ENCODE peak calls at places on chromosomes 2 and 18, in six cellular contexts. X is cardiac muscle cell, P is H9, I is left ventricle myocardium inferior, N is IMR-90, E is pancreas. Z is an unnamed sample. For H3K4me1, the result is how much of the 10 kb centered on the place peaks cover.

GRCh38 chr2:120913972-120914838 is 178.5 kb downstream of the GLI2 start:
- DNase-seq in I (no peak), P (no peak), N (no peak), X (no peak), E (no peak), Z (no peak)

GRCh38 chr2:6412533-6413085 is 453.1 kb downstream of the CMPK2 start:
- DNase-seq in I (no peak), E (no peak), N (peak), X (no peak), P (no peak), Z (no peak)

GRCh38 chr2:9975328-9975727 is 23.8 kb downstream of the GRHL1 start:
- DNase-seq in E (peak), I (no peak), X (peak), N (peak), P (no peak), Z (peak)

GRCh38 chr2:117470311-117471095 is 344.0 kb upstream of the DDX18 start:
- DNase-seq in I (no peak), P (peak), E (peak), X (no peak), N (no peak), Z (peak)

GRCh38 chr2:27263287-27264252 is 723 bp upstream of the SLC30A3 start:
- DNase-seq in E (no peak), P (no peak), I (no peak), N (no peak), X (no peak), Z (no peak)

GRCh38 chr18:52288403-52289004 is 51.5 kb upstream of the DCC start:
- DNase-seq in P (peak), E (peak), N (no peak), I (no peak), X (peak), Z (peak)

GRCh38 chr18:65260030-65260429 is 490.8 kb upstream of the CDH7 start:
- DNase-seq in N (no peak), P (no peak), I (no peak), X (no peak), E (no peak), Z (no peak)

GRCh38 chr2:185979546-185980071 is 241.0 kb downstream of the FSIP2 start:
- DNase-seq in P (no peak), I (no peak), E (no peak), X (no peak), N (no peak), Z (peak)

GRCh38 chr2:159677654-159678053 is 34.7 kb upstream of the MARCHF7 start:
- DNase-seq in E (no peak), I (no peak), P (no peak), X (peak), N (peak), Z (no peak)

GRCh38 chr2:227460079-227460485 is 11.9 kb upstream of the AGFG1 start:
- DNase-seq in E (no peak), X (peak), P (no peak), I (no peak), N (peak), Z (no peak)

GRCh38 chr18:13183359-13183758 is 35.2 kb upstream of the LDLRAD4 start:
- DNase-seq in P (no peak), N (no peak), E (no peak), I (no peak), X (peak), Z (no peak)

GRCh38 chr2:230643576-230644291 is 68.9 kb upstream of the CAB39 start:
- DNase-seq in I (peak), P (no peak), N (no peak), E (no peak), X (no peak), Z (no peak)

GRCh38 chr2:97745474-97746172 is 32.2 kb downstream of the ZAP70 start:
- DNase-seq in I (peak), P (no peak), X (no peak), N (peak), E (no peak), Z (peak)

GRCh38 chr18:23191952-23192662 is 56.8 kb downstream of the CABLES1 start:
- DNase-seq in P (no peak), X (peak), E (peak), I (peak), N (peak), Z (no peak)

GRCh38 chr2:146481629-146482028 is 1363.2 kb upstream of the ACVR2A start:
- DNase-seq in N (peak), I (no peak), E (no peak), X (peak), P (no peak), Z (no peak)

GRCh38 chr2:216222650-216223352 is 113.7 kb downstream of the XRCC5 start:
- DNase-seq in N (peak), X (peak), P (peak), I (no peak), E (no peak), Z (no peak)

GRCh38 chr2:197893403-197894177 is 89.2 kb downstream of the PLCL1 start:
- DNase-seq in I (peak), X (no peak), P (no peak), E (no peak), N (no peak), Z (no peak)

GRCh38 chr2:42914314-42914713 is 121.9 kb upstream of the HAAO start:
- DNase-seq in E (no peak), N (no peak), X (no peak), I (no peak), P (no peak), Z (no peak)

GRCh38 chr18:3471141-3471648 is 21.2 kb downstream of the TGIF1 start:
- DNase-seq in E (no peak), X (no peak), I (no peak), P (no peak), N (no peak), Z (peak)

GRCh38 chr2:85505551-85506238 is 33.3 kb upstream of the MAT2A start:
- DNase-seq in X (peak), E (no peak), P (no peak), N (no peak), I (no peak), Z (no peak)

GRCh38 chr18:50665519-50665918 is 105.6 kb downstream of the MAPK4 start:
- DNase-seq in I (peak), N (no peak), X (no peak), E (no peak), P (no peak), Z (no peak)

GRCh38 chr2:127049927-127050802 is 56.8 kb downstream of the BIN1 start:
- DNase-seq in X (peak), N (peak), I (peak), E (peak), P (peak), Z (peak)

GRCh38 chr2:12173271-12173942 is 427.0 kb downstream of the LPIN1 start:
- DNase-seq in N (peak), E (no peak), X (peak), I (no peak), P (no peak), Z (no peak)
- H3K4me1 ChIP-seq in N (under half), E (under half), X (under half), I (under half), P (under half), Z (under half)

GRCh38 chr2:54103454-54104314 is 11.7 kb upstream of the ACYP2 start:
- DNase-seq in I (no peak), X (peak), P (peak), E (no peak), N (peak), Z (peak)
- TF ChIP-seq CTCF in I (peak), X (no peak), P (peak), E (no peak), N (no peak), Z (no peak)

DNA sequence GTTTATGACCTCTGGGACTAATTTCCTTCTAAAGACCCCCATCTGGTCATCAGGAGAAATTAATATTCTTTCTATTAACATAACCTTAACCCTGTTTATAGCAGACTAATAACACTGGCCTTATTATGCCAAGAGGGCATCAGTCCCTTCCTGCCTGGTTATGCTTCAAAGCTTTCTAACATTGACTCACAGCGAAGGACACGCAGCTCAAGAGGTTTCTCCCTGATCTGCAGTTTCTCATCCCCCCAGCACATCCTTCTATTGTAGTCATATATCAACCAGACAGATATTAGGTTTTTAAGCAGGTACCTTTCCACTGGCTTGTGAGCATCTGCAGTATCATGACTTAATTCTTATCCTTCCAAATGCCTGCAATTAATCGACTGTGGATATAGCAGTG is 100.0 kb upstream of the CXCR4 start:
- DNase-seq in N (no peak), P (no peak), E (no peak), I (no peak), X (no peak), Z (no peak)
- H3K4me1 ChIP-seq in N (under half), P (under half), E (under half), I (under half), X (under half), Z (under half)

DNA sequence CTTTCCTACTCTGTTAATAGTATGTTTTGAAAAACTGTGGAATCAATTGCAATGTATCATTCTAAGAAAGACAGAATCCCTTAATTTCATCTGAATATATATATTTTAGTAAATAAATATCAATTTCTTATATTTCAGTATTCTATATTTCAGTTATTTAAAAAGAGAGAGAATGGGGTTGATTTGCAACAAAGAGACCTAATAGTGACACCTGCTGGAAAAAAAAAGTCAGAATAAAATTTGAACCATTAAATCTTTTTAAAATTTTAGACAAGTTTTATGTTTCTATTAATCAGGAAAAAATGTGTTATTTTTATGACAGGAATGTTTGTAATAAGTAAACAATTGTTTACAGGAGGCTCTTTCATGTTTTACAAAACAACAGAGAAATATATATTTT is 20.7 kb upstream of the CCNT2 start:
- DNase-seq in X (peak), N (peak), E (no peak), I (no peak), P (no peak), Z (no peak)
- TF ChIP-seq CTCF in X (peak), N (peak), E (no peak), I (peak), P (peak), Z (peak)

GRCh38 chr2:237708491-237708890 is 81.1 kb downstream of the LRRFIP1 start:
- DNase-seq in N (no peak), E (no peak), P (no peak), I (no peak), X (no peak), Z (no peak)

GRCh38 chr2:237711458-237712150 is 84.2 kb downstream of the LRRFIP1 start:
- DNase-seq in N (no peak), E (no peak), X (no peak), I (no peak), P (peak), Z (no peak)

GRCh38 chr2:237707859-237708398 is 80.5 kb downstream of the LRRFIP1 start:
- DNase-seq in E (no peak), I (no peak), N (no peak), X (peak), P (no peak), Z (no peak)

GRCh38 chr2:237706257-237706656 is 78.9 kb downstream of the LRRFIP1 start:
- DNase-seq in N (no peak), E (no peak), P (no peak), I (no peak), X (no peak), Z (no peak)

DNA sequence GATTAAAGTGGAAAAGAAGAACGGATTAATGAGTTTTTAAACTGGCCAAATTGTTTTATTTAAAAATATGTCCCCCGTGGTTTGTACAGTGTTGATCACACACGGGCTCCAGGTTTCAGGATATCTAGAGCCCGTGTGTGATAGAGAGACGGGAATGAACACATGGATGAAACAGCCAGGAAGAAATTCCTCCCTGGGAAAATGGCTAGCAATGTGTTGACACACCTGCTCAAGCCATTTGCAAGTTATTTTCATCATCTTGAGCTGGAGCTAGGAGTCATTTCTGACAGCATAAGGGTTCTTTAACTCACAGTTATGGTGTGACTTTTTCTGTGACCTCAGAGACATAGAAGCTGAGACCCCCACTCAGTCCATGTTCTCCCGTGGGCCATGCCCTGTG is 81.6 kb downstream of the LRRFIP1 start:
- DNase-seq in E (no peak), P (no peak), I (no peak), N (no peak), X (no peak), Z (no peak)
- H3K4me1 ChIP-seq in E (under half), P (under half), I (half or more), N (under half), X (under half), Z (under half)

DNA sequence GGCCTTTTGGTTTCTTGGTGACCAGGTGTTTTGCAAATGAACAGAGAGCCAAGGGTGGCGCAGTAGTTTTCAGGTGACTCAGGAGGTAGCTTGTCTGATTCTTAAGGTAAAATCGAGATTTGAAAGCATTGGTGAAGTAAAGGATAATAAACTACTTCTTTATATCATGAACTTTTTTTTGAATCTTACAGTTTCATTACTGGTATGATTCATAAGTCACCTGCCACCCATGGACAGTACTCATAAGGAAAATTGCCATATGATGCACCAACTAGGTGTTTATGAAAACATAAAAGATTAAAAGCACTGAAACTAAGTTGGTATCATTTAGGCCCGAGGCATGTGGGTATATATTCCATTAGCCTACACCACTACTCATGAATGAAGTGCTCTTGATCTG is 84.1 kb upstream of the MGAT5 start:
- DNase-seq in X (no peak), N (no peak), P (no peak), I (no peak), E (no peak), Z (no peak)
- TF ChIP-seq CTCF in X (no peak), N (no peak), P (no peak), I (no peak), E (no peak), Z (no peak)

GRCh38 chr2:101763496-101764333 is 66.2 kb downstream of the MAP4K4 start:
- DNase-seq in N (no peak), X (no peak), E (no peak), I (no peak), P (no peak), Z (no peak)
- H3K4me1 ChIP-seq in N (under half), X (under half), E (under half), I (half or more), P (under half), Z (half or more)

GRCh38 chr18:8011906-8012305 is 444.8 kb downstream of the PTPRM start:
- DNase-seq in P (peak), E (no peak), X (no peak), I (no peak), N (no peak), Z (peak)
- TF ChIP-seq CTCF in P (peak), E (no peak), X (no peak), I (no peak), N (no peak), Z (no peak)

Z was measured in Caco-2.